ENCODE peak calls at places on chromosomes 13 and 19, in nine cellular contexts. N is erythroblast, D is sigmoid colon, F is foreskin fibroblast, K is NCI-H446 treated with DMSO at 0.1 percent for 48 hours, E is hepatic stellate cell, W is GM03348, J is breast epithelium, Y is iris pigment epithelial cell. G is an unnamed sample.

GRCh38 chr19:42048992-42049391 is 21.0 kb downstream of the GRIK5 start:
- DNase-seq in K (no peak), F (no peak), J (no peak), Y (no peak), N (no peak), W (no peak), D (no peak), E (no peak), G (no peak)

GRCh38 chr19:7535035-7535992 is at the start of gene PNPLA6:
- DNase-seq in K (peak), W (peak), E (peak), N (peak), F (peak), D (peak), J (peak), Y (peak), G (peak)

GRCh38 chr13:107043016-107043957 is 475.4 kb upstream of the ARGLU1 start:
- DNase-seq in F (no peak), N (no peak), E (no peak), J (no peak), K (no peak), D (no peak), Y (no peak), W (no peak), G (no peak)

GRCh38 chr13:33125821-33126570 is 109.8 kb downstream of the KL start:
- DNase-seq in E (peak), D (peak), J (peak), N (no peak), K (peak), Y (peak), F (peak), W (peak), G (no peak)

GRCh38 chr19:29683009-29683408 is 17.7 kb downstream of the PLEKHF1 start:
- DNase-seq in F (no peak), J (no peak), Y (no peak), K (no peak), E (no peak), N (no peak), W (no peak), D (no peak), G (no peak)

GRCh38 chr13:85347251-85347650 is 452.0 kb downstream of the SLITRK6 start:
- DNase-seq in Y (peak), E (peak), J (no peak), D (no peak), N (no peak), K (no peak), W (no peak), F (no peak), G (no peak)

GRCh38 chr19:45823182-45823581 is 8.1 kb upstream of the RSPH6A start:
- DNase-seq in Y (no peak), E (no peak), J (no peak), F (no peak), N (no peak), D (no peak), W (no peak), K (no peak), G (no peak)

GRCh38 chr13:23378009-23378632 is 55.4 kb downstream of the SACS start:
- DNase-seq in Y (peak), J (no peak), F (peak), K (peak), E (peak), N (no peak), W (peak), D (no peak), G (no peak)

GRCh38 chr19:46932346-46932745 is 71.5 kb downstream of the ARHGAP35 start:
- DNase-seq in N (no peak), Y (peak), F (no peak), J (no peak), K (no peak), W (peak), E (peak), D (no peak), G (no peak)

GRCh38 chr19:47225746-47226425 is 5.1 kb downstream of the BBC3 start:
- DNase-seq in W (peak), F (peak), K (peak), E (peak), D (peak), N (peak), J (peak), Y (peak), G (no peak)

GRCh38 chr13:75873499-75873898 is 237.4 kb downstream of the LMO7 start:
- DNase-seq in K (no peak), F (no peak), J (no peak), Y (no peak), D (no peak), E (no peak), W (no peak), N (no peak), G (no peak)

G was measured in NCI-H524 treated with DMSO at 0.1 percent for 48 hours.